ENCODE peak calls at places on chromosomes 11 and 22, in four cellular contexts. A is GM12878, V is H1, Z is SK-N-SH. M is an unnamed sample.

GRCh38 chr11:133078591-133079179 is 453.6 kb downstream of the OPCML start:
- DNase-seq in A (no peak), V (no peak), Z (peak; percentile 70), M (peak; percentile 5)

GRCh38 chr11:61617515-61617914 is 36.6 kb upstream of the SYT7 start:
- DNase-seq in A (no peak), V (no peak), Z (no peak), M (no peak)

GRCh38 chr11:101323997-101324396 is 194.4 kb upstream of the PGR start:
- DNase-seq in A (no peak), V (no peak), Z (no peak), M (no peak)

GRCh38 chr11:71930556-71931244 is 1.9 kb downstream of the RNF121 start:
- DNase-seq in A (no peak), V (no peak), Z (no peak), M (no peak)

GRCh38 chr11:128259816-128260215 is 327.5 kb downstream of the ETS1 start:
- DNase-seq in A (no peak), V (no peak), Z (no peak), M (no peak)

GRCh38 chr11:65581928-65582327 is 6.1 kb downstream of the EHBP1L1 start:
- DNase-seq in A (no peak), V (no peak), Z (no peak), M (no peak)

GRCh38 chr11:65479184-65480145 is 19.4 kb upstream of the MALAT1 start:
- DNase-seq in A (no peak), V (no peak), Z (peak; percentile 60), M (no peak)

GRCh38 chr22:32828150-32828549 is 26.6 kb downstream of the TIMP3 start:
- DNase-seq in A (no peak), V (no peak), Z (no peak), M (no peak)

GRCh38 chr11:112756166-112756565 is 205.1 kb upstream of the NCAM1 start:
- DNase-seq in A (no peak), V (no peak), Z (no peak), M (no peak)

GRCh38 chr22:17095538-17095937 is 10.7 kb downstream of the IL17RA start:
- DNase-seq in A (no peak), V (no peak), Z (peak; percentile 61), M (no peak)

GRCh38 chr11:71465054-71465453 is 12.1 kb downstream of the NADSYN1 start:
- DNase-seq in A (no peak), V (no peak), Z (no peak), M (no peak)

GRCh38 chr11:76277298-76278175 is 71.2 kb upstream of the WNT11 start:
- DNase-seq in A (no peak), V (no peak), Z (no peak), M (no peak)

GRCh38 chr11:70482529-70482917 is 84.2 kb downstream of the CTTN start:
- DNase-seq in A (no peak), V (no peak), Z (no peak), M (no peak)

GRCh38 chr11:92980291-92980690 is 10.8 kb downstream of the MTNR1B start:
- DNase-seq in A (no peak), V (no peak), Z (no peak), M (no peak)

GRCh38 chr11:95917188-95918036 is 6.5 kb downstream of the MTMR2 start:
- DNase-seq in A (no peak), V (no peak), Z (peak; percentile 24), M (no peak)

GRCh38 chr11:22807855-22808558 is 21.6 kb downstream of the SVIP start:
- DNase-seq in A (peak; percentile 13), V (no peak), Z (no peak), M (no peak)

GRCh38 chr22:36768616-36769015 is 7.3 kb downstream of the IFT27 start:
- DNase-seq in A (no peak), V (no peak), Z (no peak), M (no peak)

GRCh38 chr11:103047837-103048236 is 44.1 kb downstream of the DCUN1D5 start:
- DNase-seq in A (no peak), V (no peak), Z (no peak), M (no peak)

GRCh38 chr11:126823271-126823670 is 177.3 kb downstream of the KIRREL3 start:
- DNase-seq in A (no peak), V (no peak), Z (no peak), M (no peak)

GRCh38 chr11:67372232-67372992 is 986 bp downstream of the CLCF1 start:
- DNase-seq in A (no peak), V (no peak), Z (peak; percentile 81), M (no peak)

GRCh38 chr11:119702261-119702591 is 26.8 kb downstream of the NECTIN1 start:
- DNase-seq in A (no peak), V (no peak), Z (peak; percentile 77), M (no peak)

GRCh38 chr11:13051257-13051656 is 42.1 kb downstream of the RASSF10 start:
- DNase-seq in A (no peak), V (no peak), Z (no peak), M (no peak)

GRCh38 chr22:46802608-46803027 is 40.2 kb downstream of the TBC1D22A start:
- DNase-seq in A (no peak), V (no peak), Z (no peak), M (no peak)

GRCh38 chr11:64849600-64850356 is 5.3 kb upstream of the CDC42BPG start:
- DNase-seq in A (no peak), V (no peak), Z (no peak), M (no peak)

GRCh38 chr11:8593935-8594909 is at the start of gene STK33:
- DNase-seq in A (no peak), V (peak; percentile 27), Z (peak; percentile 85), M (peak; percentile 43)
- TF ChIP-seq TCF12 in A (no peak), V (no peak), Z (no peak), M (no peak)

GRCh38 chr11:721913-722811 is 16.1 kb downstream of the EPS8L2 start:
- DNase-seq in A (no peak), V (no peak), Z (peak; percentile 63), M (no peak)
- TF ChIP-seq TCF12 in A (no peak), V (no peak), Z (no peak), M (no peak)

DNA sequence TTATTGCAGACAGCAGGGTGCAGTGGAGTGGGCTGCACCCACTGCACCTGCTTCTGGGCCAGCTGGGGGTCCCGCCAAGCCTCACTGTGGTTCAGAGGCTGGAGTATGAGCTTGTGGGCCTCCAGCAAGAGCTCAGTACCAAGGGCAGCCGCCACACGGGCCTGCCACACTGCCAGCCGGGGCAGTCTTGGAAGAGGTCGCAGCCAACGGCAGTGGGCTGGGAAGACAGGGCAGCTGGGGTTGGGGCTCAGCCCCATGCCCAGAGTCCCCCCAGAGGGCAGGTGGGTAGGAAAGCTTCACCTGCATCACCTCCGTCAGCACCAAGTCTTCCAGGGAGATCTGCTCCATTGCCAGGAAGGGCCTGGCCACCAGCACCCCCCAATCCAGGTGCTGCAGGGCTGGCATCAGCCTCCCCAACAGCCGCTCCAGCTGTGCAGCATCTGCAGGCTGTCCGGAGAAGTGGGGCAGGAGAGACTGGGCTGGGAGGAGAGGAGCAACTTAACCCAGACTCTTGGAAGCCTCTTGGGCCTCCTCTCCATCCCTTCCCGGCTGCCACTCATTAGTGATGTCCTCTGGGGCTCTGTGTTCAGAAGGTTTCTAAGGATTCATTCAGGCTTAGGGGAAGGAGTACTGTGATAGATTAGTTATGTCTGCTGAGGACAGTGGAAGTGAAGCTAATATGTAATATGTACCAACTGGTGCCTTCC is 1.1 kb upstream of the GSTT4 start:
- DNase-seq in A (no peak), V (no peak), Z (no peak), M (no peak)
- TF ChIP-seq TCF12 in A (no peak), V (no peak), Z (no peak), M (no peak)

DNA sequence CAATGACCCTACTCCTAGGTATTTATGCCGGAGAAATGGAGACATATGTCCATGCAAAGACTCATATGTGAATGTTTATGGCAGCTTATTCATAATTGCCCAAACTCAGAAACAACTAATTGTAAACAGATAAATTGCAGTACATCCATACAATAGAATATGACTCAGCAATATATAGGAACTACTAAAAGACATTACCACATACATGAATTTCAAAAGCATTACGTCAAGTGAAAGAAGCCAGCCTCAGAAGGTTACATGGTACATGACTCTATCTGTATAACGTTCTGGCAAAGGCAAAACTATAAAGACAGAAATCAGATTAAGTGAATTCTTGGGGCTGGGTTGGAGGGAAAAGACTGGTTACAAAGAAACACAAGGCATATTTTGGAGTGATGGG is 7.3 kb downstream of the KCTD21 start:
- DNase-seq in A (no peak), V (no peak), Z (no peak), M (no peak)
- TF ChIP-seq TCF12 in A (no peak), V (no peak), Z (no peak), M (no peak)

GRCh38 chr22:47901911-47902310 is 1139.5 kb downstream of the TBC1D22A start:
- DNase-seq in A (no peak), V (no peak), Z (no peak), M (no peak)
- TF ChIP-seq TCF12 in A (no peak), V (no peak), Z (no peak), M (no peak)

GRCh38 chr11:86519064-86519911 is 144.6 kb downstream of the CCDC81 start:
- DNase-seq in A (no peak), V (no peak), Z (no peak), M (no peak)

GRCh38 chr11:86518211-86518610 is 143.5 kb downstream of the CCDC81 start:
- DNase-seq in A (no peak), V (no peak), Z (no peak), M (no peak)

GRCh38 chr11:86524603-86525352 is 147.6 kb downstream of the ME3 start:
- DNase-seq in A (no peak), V (no peak), Z (peak; percentile 16), M (peak; percentile 44)

GRCh38 chr11:86523738-86524602 is 148.4 kb downstream of the ME3 start:
- DNase-seq in A (no peak), V (no peak), Z (no peak), M (peak; percentile 93)
- TF ChIP-seq TCF12 in A (no peak), V (no peak), Z (peak; percentile 62), M (no peak)

DNA sequence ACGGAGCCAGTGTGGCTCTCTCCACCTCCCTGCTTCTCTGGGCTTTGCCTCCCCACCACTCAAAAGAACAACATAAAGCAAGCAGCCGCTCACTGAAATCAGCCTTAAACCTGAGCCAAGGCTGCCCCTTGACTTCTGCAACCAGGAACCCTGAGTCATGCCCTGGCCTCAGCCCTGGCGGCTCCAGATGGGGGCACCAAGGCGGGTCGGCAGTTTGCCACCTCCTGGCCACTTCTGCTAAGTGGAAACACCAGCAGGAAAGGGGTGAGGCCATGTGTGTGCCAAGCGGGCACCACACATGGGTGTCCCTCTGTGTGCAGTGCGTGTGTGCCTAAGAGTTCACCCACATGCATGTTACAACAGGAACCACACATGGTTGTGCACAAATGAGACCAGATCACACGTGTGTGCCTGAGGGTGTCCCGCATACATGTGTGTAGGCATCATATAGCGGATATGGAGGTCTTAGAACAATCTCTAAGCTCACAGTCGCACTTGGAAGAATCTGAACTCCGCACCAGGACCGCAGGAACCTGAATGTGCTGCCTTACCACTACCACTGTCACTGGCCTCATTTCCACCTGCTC is 221.2 kb downstream of the MN1 start:
- DNase-seq in A (no peak), V (no peak), Z (no peak), M (no peak)
- TF ChIP-seq TCF12 in A (no peak), V (no peak), Z (no peak), M (no peak)

M was measured in HepG2.